ENCODE peak calls at places on chromosomes 13 and 19, in six cellular contexts. O is endothelial cell, W is uterus, X is nephron progenitor cell, A is body of pancreas, Y is cardiac fibroblast. N is an unnamed sample.

GRCh38 chr13:95295026-95295425 is 6.2 kb downstream of the ABCC4 start:
- DNase-seq in O (no peak), W (no peak), X (no peak), A (no peak), Y (peak; percentile 46), N (no peak)

GRCh38 chr13:110387451-110388140 is 80.5 kb downstream of the COL4A2 start:
- DNase-seq in O (no peak), W (peak; percentile 85), X (peak; percentile 33), A (no peak), Y (peak; percentile 90), N (peak; percentile 25)

GRCh38 chr13:18952225-18953016 is 229.2 kb downstream of the TUBA3C start:
- DNase-seq in O (no peak), W (no peak), X (no peak), A (no peak), Y (no peak), N (no peak)

GRCh38 chr13:67235265-67235664 is 5.1 kb upstream of the PCDH9 start:
- DNase-seq in O (no peak), W (no peak), X (no peak), A (no peak), Y (no peak), N (no peak)

GRCh38 chr13:113657851-113658741 is at the start of gene ATP4B:
- DNase-seq in O (no peak), W (peak; percentile 6), X (no peak), A (no peak), Y (no peak), N (no peak)

GRCh38 chr13:46184277-46184699 is 2.3 kb upstream of the LCP1 start:
- DNase-seq in O (peak; percentile 55), W (no peak), X (peak; percentile 45), A (peak; percentile 19), Y (peak; percentile 30), N (peak; percentile 91)

GRCh38 chr19:19562665-19563347 is 24.7 kb downstream of the CILP2 start:
- DNase-seq in O (no peak), W (no peak), X (no peak), A (no peak), Y (no peak), N (peak; percentile 46)

GRCh38 chr19:17227798-17228367 is 1.9 kb downstream of the OCEL1 start:
- DNase-seq in O (no peak), W (no peak), X (no peak), A (peak; percentile 52), Y (no peak), N (no peak)

GRCh38 chr13:97695684-97696083 is 257.8 kb upstream of the IPO5 start:
- DNase-seq in O (no peak), W (no peak), X (no peak), A (no peak), Y (no peak), N (no peak)

GRCh38 chr19:10295305-10295846 is 5.6 kb downstream of the ICAM5 start:
- DNase-seq in O (no peak), W (no peak), X (peak; percentile 51), A (no peak), Y (no peak), N (peak; percentile 71)

GRCh38 chr19:7748756-7749155 is 1.4 kb upstream of the CD209 start:
- DNase-seq in O (no peak), W (no peak), X (no peak), A (no peak), Y (peak; percentile 38), N (peak; percentile 33)

GRCh38 chr19:10936661-10937084 is 8.1 kb downstream of the TIMM29 start:
- DNase-seq in O (peak; percentile 64), W (peak; percentile 67), X (peak; percentile 57), A (peak; percentile 55), Y (peak; percentile 86), N (peak; percentile 56)

GRCh38 chr13:110137677-110138008 is 169.3 kb downstream of the COL4A1 start:
- DNase-seq in O (no peak), W (no peak), X (peak; percentile 39), A (peak; percentile 45), Y (no peak), N (peak; percentile 58)

GRCh38 chr13:37417042-37417441 is 181.5 kb downstream of the POSTN start:
- DNase-seq in O (no peak), W (no peak), X (no peak), A (no peak), Y (peak; percentile 68), N (no peak)

GRCh38 chr13:38636106-38636505 is 50.8 kb upstream of the FREM2 start:
- DNase-seq in O (no peak), W (no peak), X (no peak), A (no peak), Y (no peak), N (no peak)

GRCh38 chr13:38637576-38637975 is 49.3 kb upstream of the FREM2 start:
- DNase-seq in O (no peak), W (no peak), X (no peak), A (no peak), Y (no peak), N (no peak)

GRCh38 chr13:38636756-38637155 is 50.1 kb upstream of the FREM2 start:
- DNase-seq in O (no peak), W (no peak), X (no peak), A (peak; percentile 61), Y (no peak), N (no peak)

DNA sequence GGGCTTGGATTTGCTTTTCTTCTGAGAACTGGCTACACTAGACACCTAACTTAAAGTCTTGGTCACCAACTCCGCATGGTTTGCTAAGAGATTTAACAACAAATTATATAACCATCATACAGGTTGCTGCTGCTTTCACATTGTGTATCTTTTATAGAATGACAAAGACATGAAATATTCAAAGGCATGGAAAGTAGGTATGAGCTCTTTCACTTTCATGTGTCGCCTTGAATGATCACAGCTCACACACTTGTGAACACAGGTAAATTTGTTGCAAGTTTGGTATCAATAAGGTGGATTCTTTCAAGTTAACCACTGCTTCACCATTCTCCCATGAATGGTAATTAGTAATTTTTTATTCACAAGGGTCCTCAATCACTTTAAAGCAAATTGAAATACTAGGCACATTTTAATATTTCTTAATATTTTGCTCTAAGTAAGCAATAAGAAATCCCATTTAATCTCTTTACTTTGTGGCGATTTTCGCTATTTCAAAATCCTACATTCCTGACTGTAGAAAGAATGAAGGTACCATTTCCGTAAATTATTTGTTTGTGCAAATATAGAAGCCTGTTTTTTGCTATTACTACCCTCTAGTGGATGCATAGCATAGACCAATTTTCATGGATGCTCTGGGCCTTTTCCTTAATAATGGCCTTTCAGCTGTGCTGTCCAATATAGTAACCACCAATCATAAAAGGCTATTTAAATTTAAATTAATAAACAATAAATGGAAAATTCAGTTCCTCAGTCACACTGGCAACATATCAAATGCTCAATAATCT is 45.5 kb upstream of the FREM2 start:
- DNase-seq in O (no peak), W (no peak), X (no peak), A (no peak), Y (peak; percentile 9), N (no peak)
- TF ChIP-seq CTCF in O (peak; percentile 16), W (no peak), X (peak; percentile 12), A (peak; percentile 58), Y (peak; percentile 11), N (no peak)

DNA sequence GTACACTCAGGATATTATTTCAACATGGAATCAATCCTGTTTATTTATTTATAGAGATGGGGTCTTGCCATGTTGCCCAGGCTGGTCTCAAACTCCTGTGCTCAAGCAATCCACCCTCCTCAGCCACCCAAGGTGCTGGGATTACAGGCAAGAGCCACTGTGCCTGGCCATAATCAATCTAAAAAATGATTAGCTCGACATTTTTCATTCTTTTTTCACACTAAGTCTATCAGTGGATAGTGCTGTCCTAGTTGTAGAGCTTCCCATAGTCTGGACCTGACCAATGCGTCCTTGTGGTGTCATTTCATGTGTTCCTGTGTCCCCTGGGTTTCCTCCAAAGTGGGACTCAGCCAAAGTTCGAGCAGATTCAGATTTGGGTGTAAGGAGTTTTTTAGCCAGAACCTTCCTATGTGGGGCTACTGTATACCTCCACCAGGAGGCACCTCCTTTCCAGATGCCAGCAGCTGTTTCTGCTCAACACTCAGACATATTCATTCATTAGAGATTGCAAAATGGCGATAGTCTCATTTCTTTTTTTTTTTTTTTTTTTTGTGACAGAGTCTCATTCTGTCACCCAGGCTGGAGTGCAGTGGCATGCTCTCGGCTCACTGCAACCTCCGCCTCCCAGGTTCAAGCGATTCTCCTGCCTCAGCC is 61.1 kb downstream of the MAP4K1 start:
- DNase-seq in O (no peak), W (no peak), X (no peak), A (no peak), Y (no peak), N (no peak)
- TF ChIP-seq CTCF in O (no peak), W (no peak), X (no peak), A (no peak), Y (peak; percentile 21), N (no peak)

GRCh38 chr19:15252398-15253018 is 20.3 kb upstream of the EPHX3 start:
- DNase-seq in O (peak; percentile 32), W (no peak), X (peak; percentile 44), A (no peak), Y (peak; percentile 72), N (peak; percentile 24)
- TF ChIP-seq CTCF in O (peak; percentile 23), W (no peak), X (peak; percentile 26), A (peak; percentile 28), Y (peak; percentile 63), N (no peak)

GRCh38 chr13:30874561-30874960 is 31.5 kb upstream of the MEDAG start:
- DNase-seq in O (no peak), W (no peak), X (no peak), A (no peak), Y (no peak), N (no peak)

GRCh38 chr13:30874111-30874510 is 32.0 kb upstream of the MEDAG start:
- DNase-seq in O (no peak), W (no peak), X (no peak), A (no peak), Y (no peak), N (no peak)

GRCh38 chr13:30872195-30872594 is 33.9 kb upstream of the MEDAG start:
- DNase-seq in O (no peak), W (no peak), X (no peak), A (no peak), Y (no peak), N (no peak)

GRCh38 chr13:30872685-30873443 is 33.2 kb upstream of the MEDAG start:
- DNase-seq in O (peak; percentile 37), W (peak; percentile 83), X (no peak), A (no peak), Y (peak; percentile 83), N (no peak)

GRCh38 chr13:30873519-30873918 is 32.6 kb upstream of the MEDAG start:
- DNase-seq in O (peak; percentile 29), W (no peak), X (no peak), A (no peak), Y (no peak), N (no peak)
- TF ChIP-seq CTCF in O (no peak), W (no peak), X (no peak), A (no peak), Y (no peak), N (no peak)

N was measured in activated CD8-positive, alpha-beta T cell treated with anti-CD3 and anti-CD28 coated beads for 36 hours.